ENCODE peak calls at places on chromosome 18, in four cellular contexts. I is K562, O is SK-N-SH, F is HCT116. N is an unnamed sample.

GRCh38 chr18:60197233-60197632 is 175.3 kb downstream of the MC4R start:
- DNase-seq in O (no peak), I (no peak), F (no peak), N (no peak)

GRCh38 chr18:24935896-24936295 is 416.1 kb downstream of the ZNF521 start:
- DNase-seq in I (no peak), O (no peak), F (no peak), N (no peak)

GRCh38 chr18:30971338-30971956 is 71.1 kb downstream of the DSC3 start:
- DNase-seq in O (peak), F (peak), I (peak), N (peak)

GRCh38 chr18:26863122-26863879 is 2.2 kb downstream of the AQP4 start:
- DNase-seq in O (peak), F (no peak), I (no peak), N (no peak)

GRCh38 chr18:78876868-78877267 is 102.8 kb upstream of the SALL3 start:
- DNase-seq in I (no peak), O (no peak), F (no peak), N (no peak)

GRCh38 chr18:80250740-80251364 is 3.5 kb upstream of the PARD6G start:
- DNase-seq in O (no peak), I (no peak), F (no peak), N (no peak)

GRCh38 chr18:74498712-74499629 is 2.8 kb downstream of the CNDP2 start:
- DNase-seq in F (no peak), O (no peak), I (peak), N (no peak)

GRCh38 chr18:9735238-9735637 is 27.1 kb downstream of the RAB31 start:
- DNase-seq in I (no peak), O (no peak), F (no peak), N (peak)

GRCh38 chr18:12765127-12765526 is 62.3 kb downstream of the PSMG2 start:
- DNase-seq in I (no peak), O (no peak), F (no peak), N (no peak)

GRCh38 chr18:79604205-79604912 is 75.2 kb upstream of the CTDP1 start:
- DNase-seq in F (no peak), I (no peak), O (no peak), N (no peak)

GRCh38 chr18:47969851-47970250 is 39.4 kb upstream of the SMAD2 start:
- DNase-seq in I (peak), F (no peak), O (no peak), N (no peak)

GRCh38 chr18:47531759-47532158 is 280.3 kb upstream of the SKOR2 start:
- DNase-seq in O (peak), I (no peak), F (no peak), N (no peak)

GRCh38 chr18:26071725-26072124 is 18.7 kb downstream of the SS18 start:
- DNase-seq in O (no peak), I (no peak), F (no peak), N (no peak)

GRCh38 chr18:34339155-34339554 is 114.4 kb upstream of the NOL4 start:
- DNase-seq in F (no peak), I (no peak), O (no peak), N (no peak)

GRCh38 chr18:8705280-8705940 is at the start of gene MTCL1:
- DNase-seq in F (no peak), I (peak), O (peak), N (no peak)

GRCh38 chr18:69480460-69480859 is 79.8 kb downstream of the DOK6 start:
- DNase-seq in I (no peak), F (no peak), O (no peak), N (no peak)

GRCh38 chr18:79421275-79421857 is 25.6 kb downstream of the NFATC1 start:
- DNase-seq in F (no peak), O (no peak), I (no peak), N (no peak)

GRCh38 chr18:79523738-79524180 is 128.0 kb downstream of the NFATC1 start:
- DNase-seq in F (no peak), O (no peak), I (no peak), N (no peak)

GRCh38 chr18:38368886-38369285 is 803.3 kb upstream of the CELF4 start:
- DNase-seq in F (no peak), O (no peak), I (no peak), N (no peak)

GRCh38 chr18:55100817-55101457 is 141.7 kb upstream of the CCDC68 start:
- DNase-seq in F (peak), I (no peak), O (no peak), N (no peak)

GRCh38 chr18:9817286-9817685 is 68.5 kb upstream of the TXNDC2 start:
- DNase-seq in O (no peak), I (no peak), F (no peak), N (no peak)

GRCh38 chr18:77061291-77061945 is 71.2 kb downstream of the MBP start:
- DNase-seq in F (no peak), O (no peak), I (no peak), N (no peak)

GRCh38 chr18:24019641-24020331 is 5.2 kb downstream of the TTC39C start:
- DNase-seq in F (no peak), I (no peak), O (no peak), N (no peak)

GRCh38 chr18:25253136-25253535 is 98.8 kb downstream of the ZNF521 start:
- DNase-seq in I (no peak), F (no peak), O (no peak), N (no peak)

GRCh38 chr18:72871091-72871490 is 3.3 kb upstream of the NETO1 start:
- DNase-seq in O (no peak), I (no peak), F (no peak), N (no peak)
- TF ChIP-seq ELF1 in O (no peak), I (no peak), F (no peak), N (no peak)

GRCh38 chr18:49835405-49835804 is 22.1 kb upstream of the ACAA2 start:
- DNase-seq in O (no peak), F (no peak), I (no peak), N (peak)

GRCh38 chr18:49841236-49842217 is 28.2 kb upstream of the ACAA2 start:
- DNase-seq in F (no peak), O (no peak), I (no peak), N (no peak)

GRCh38 chr18:49839012-49839411 is 25.7 kb upstream of the ACAA2 start:
- DNase-seq in I (no peak), F (peak), O (no peak), N (no peak)

GRCh38 chr18:49837889-49838288 is 24.6 kb upstream of the ACAA2 start:
- DNase-seq in O (no peak), F (no peak), I (no peak), N (peak)

GRCh38 chr18:49838381-49838780 is 25.0 kb upstream of the ACAA2 start:
- DNase-seq in O (no peak), F (no peak), I (no peak), N (no peak)
- TF ChIP-seq ELF1 in O (no peak), F (no peak), I (no peak), N (no peak)

GRCh38 chr18:53534695-53535094 is 689.8 kb downstream of the MBD2 start:
- DNase-seq in I (no peak), O (no peak), F (no peak), N (no peak)
- TF ChIP-seq ELF1 in I (no peak), O (no peak), F (no peak), N (no peak)

GRCh38 chr18:39951321-39951720 is 2003.7 kb upstream of the PIK3C3 start:
- DNase-seq in I (no peak), F (no peak), O (no peak), N (no peak)

GRCh38 chr18:39945076-39945475 is 2010.0 kb upstream of the PIK3C3 start:
- DNase-seq in O (no peak), F (no peak), I (no peak), N (no peak)

GRCh38 chr18:39942702-39943101 is 2012.3 kb upstream of the PIK3C3 start:
- DNase-seq in F (no peak), I (no peak), O (no peak), N (no peak)

GRCh38 chr18:39946623-39947061 is 2008.4 kb upstream of the PIK3C3 start:
- DNase-seq in I (no peak), O (no peak), F (peak), N (no peak)
- TF ChIP-seq ELF1 in I (no peak), O (no peak), F (no peak), N (no peak)

GRCh38 chr18:58723810-58724602 is 52.7 kb downstream of the MALT1 start:
- DNase-seq in F (no peak), I (no peak), O (no peak), N (no peak)
- TF ChIP-seq ELF1 in F (no peak), I (no peak), O (no peak), N (no peak)

DNA sequence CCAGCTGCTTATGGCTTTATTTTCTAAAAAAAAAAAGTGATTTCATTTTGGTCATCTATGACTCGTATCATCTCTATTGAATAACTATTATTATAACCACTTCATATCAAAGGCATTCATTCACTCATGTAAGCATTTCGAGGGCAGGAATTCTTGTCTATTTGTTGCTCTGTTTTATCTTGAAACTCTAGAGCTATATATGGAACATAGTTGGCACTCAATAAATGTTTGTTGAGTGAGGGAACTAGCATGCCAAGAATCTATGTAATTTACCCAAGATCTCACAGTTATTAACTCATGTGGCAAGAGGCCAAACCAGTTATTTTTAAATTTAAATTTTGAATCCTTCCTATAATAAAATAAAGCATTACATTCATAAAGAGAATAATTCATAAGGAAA is 470.1 kb downstream of the TMX3 start:
- DNase-seq in I (no peak), O (no peak), F (no peak), N (no peak)
- TF ChIP-seq ELF1 in I (no peak), O (no peak), F (no peak), N (no peak)

GRCh38 chr18:63412949-63413348 is 9.3 kb downstream of the VPS4B start:
- DNase-seq in F (no peak), O (no peak), I (no peak), N (no peak)
- TF ChIP-seq ELF1 in F (no peak), O (no peak), I (no peak), N (no peak)